ENCODE peak calls at places on chromosomes 12 and 14, in nine cellular contexts. X is GM12865, B is AG09319, R is RWPE1, T is suprapubic skin, D is progenitor cell of endocrine pancreas, K is B cell, L is dorsolateral prefrontal cortex, J is left ventricle myocardium inferior. S is an unnamed sample.

GRCh38 chr12:16531623-16532022 is 74.3 kb downstream of the LMO3 start:
- DNase-seq in X (peak), B (no peak), R (peak), T (no peak), D (no peak), K (no peak), L (no peak), J (no peak), S (no peak)

GRCh38 chr14:89445252-89445973 is 28.4 kb upstream of the FOXN3 start:
- DNase-seq in X (peak), B (no peak), R (no peak), T (no peak), D (no peak), K (no peak), L (no peak), J (no peak), S (no peak)

GRCh38 chr14:94679941-94680340 is 67.8 kb downstream of the SERPINA3 start:
- DNase-seq in X (no peak), B (no peak), R (no peak), T (no peak), D (no peak), K (no peak), L (no peak), J (no peak), S (peak)

GRCh38 chr14:21229821-21230220 is 39.4 kb downstream of the HNRNPC start:
- DNase-seq in X (no peak), B (no peak), R (no peak), T (no peak), D (no peak), K (no peak), L (no peak), J (no peak), S (no peak)

GRCh38 chr12:68477256-68477655 is 133.4 kb upstream of the RAP1B start:
- DNase-seq in X (no peak), B (no peak), R (no peak), T (no peak), D (no peak), K (no peak), L (no peak), J (no peak), S (no peak)

GRCh38 chr12:54051916-54052744 is 1.5 kb upstream of the HOXC4 start:
- DNase-seq in X (no peak), B (no peak), R (no peak), T (no peak), D (no peak), K (peak), L (no peak), J (no peak), S (no peak)

GRCh38 chr12:42862055-42862454 is 272.5 kb upstream of the PRICKLE1 start:
- DNase-seq in X (no peak), B (no peak), R (no peak), T (no peak), D (no peak), K (no peak), L (no peak), J (no peak), S (no peak)

GRCh38 chr12:130719263-130719892 is 3.3 kb upstream of the RIMBP2 start:
- DNase-seq in X (no peak), B (no peak), R (no peak), T (no peak), D (no peak), K (no peak), L (no peak), J (no peak), S (no peak)

GRCh38 chr12:127101086-127101485 is 1165.9 kb upstream of the TMEM132C start:
- DNase-seq in X (no peak), B (no peak), R (no peak), T (no peak), D (no peak), K (no peak), L (no peak), J (no peak), S (no peak)

GRCh38 chr12:6115389-6115788 is 9.1 kb downstream of the VWF start:
- DNase-seq in X (no peak), B (no peak), R (no peak), T (no peak), D (no peak), K (no peak), L (no peak), J (no peak), S (no peak)

GRCh38 chr12:34292736-34293625 is 270.7 kb downstream of the ALG10 start:
- DNase-seq in X (no peak), B (no peak), R (no peak), T (peak), D (no peak), K (peak), L (peak), J (peak), S (no peak)
- TF ChIP-seq CTCF in X (no peak), B (no peak), R (no peak), T (no peak), D (no peak), K (no peak), L (no peak), J (no peak), S (no peak)

DNA sequence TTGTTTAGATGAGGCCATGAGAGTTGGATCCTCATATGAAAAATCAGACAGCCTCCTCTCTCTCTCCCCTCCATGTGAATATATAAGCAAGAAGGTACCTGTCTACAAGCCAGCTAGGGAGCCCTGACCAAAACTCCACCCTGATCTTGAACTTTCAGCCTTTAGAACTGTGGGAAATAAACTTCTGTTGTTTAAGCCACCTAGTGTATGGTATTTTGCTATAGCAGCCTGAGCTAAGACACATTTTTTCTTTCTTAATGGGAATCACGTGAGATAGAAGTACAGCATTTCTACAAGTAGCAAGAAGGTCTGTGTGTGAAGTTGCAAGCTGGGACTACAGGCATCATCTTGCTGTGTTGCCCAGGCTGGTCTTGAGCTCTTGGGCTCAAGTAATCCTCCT is 16.3 kb upstream of the ABHD12B start:
- DNase-seq in X (no peak), B (no peak), R (no peak), T (no peak), D (no peak), K (no peak), L (no peak), J (no peak), S (no peak)
- TF ChIP-seq CTCF in X (no peak), B (no peak), R (no peak), T (no peak), D (no peak), K (no peak), L (no peak), J (no peak), S (peak)

GRCh38 chr14:86153480-86153879 is 623.5 kb downstream of the FLRT2 start:
- DNase-seq in X (no peak), B (no peak), R (no peak), T (no peak), D (no peak), K (no peak), L (no peak), J (no peak), S (no peak)
- TF ChIP-seq CTCF in X (no peak), B (no peak), R (no peak), T (no peak), D (peak), K (no peak), L (no peak), J (no peak), S (peak)

GRCh38 chr12:108567974-108568652 is 5.7 kb downstream of the ISCU start:
- DNase-seq in X (peak), B (no peak), R (no peak), T (no peak), D (no peak), K (no peak), L (no peak), J (no peak), S (no peak)

GRCh38 chr12:108565976-108566375 is 3.6 kb downstream of the ISCU start:
- DNase-seq in X (peak), B (peak), R (peak), T (peak), D (no peak), K (peak), L (peak), J (peak), S (no peak)

GRCh38 chr12:108566452-108566851 is 4.1 kb downstream of the ISCU start:
- DNase-seq in X (no peak), B (no peak), R (no peak), T (no peak), D (no peak), K (no peak), L (no peak), J (no peak), S (no peak)

GRCh38 chr12:108568653-108569154 is 6.3 kb downstream of the ISCU start:
- DNase-seq in X (peak), B (no peak), R (no peak), T (no peak), D (no peak), K (peak), L (no peak), J (no peak), S (no peak)

DNA sequence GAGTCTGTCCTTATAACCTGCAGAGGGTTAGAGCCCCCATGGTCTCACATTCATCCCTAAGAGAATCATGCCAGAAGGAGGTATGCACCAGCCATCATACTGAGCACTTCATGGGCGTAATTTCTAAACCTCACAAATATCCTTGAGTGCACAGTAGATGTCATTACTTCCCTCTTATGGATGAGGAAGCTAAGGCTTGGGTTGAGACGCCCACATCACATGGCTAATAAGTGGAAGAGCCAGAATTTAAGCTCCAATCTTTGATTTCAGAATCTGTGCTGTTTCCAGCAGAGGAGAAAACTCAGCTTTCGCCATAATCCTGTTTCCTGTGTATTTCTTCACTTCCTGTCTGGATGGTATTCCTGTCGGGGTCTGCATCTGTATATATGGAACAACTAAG is 5.0 kb downstream of the ISCU start:
- DNase-seq in X (peak), B (no peak), R (no peak), T (no peak), D (no peak), K (no peak), L (no peak), J (no peak), S (no peak)
- TF ChIP-seq CTCF in X (no peak), B (no peak), R (no peak), T (no peak), D (no peak), K (no peak), L (no peak), J (no peak), S (no peak)

GRCh38 chr14:53285064-53285463 is 131.9 kb upstream of the DDHD1 start:
- DNase-seq in X (peak), B (no peak), R (no peak), T (no peak), D (no peak), K (no peak), L (no peak), J (no peak), S (no peak)
- TF ChIP-seq CTCF in X (no peak), B (no peak), R (no peak), T (no peak), D (no peak), K (no peak), L (no peak), J (no peak), S (no peak)